ENCODE peak calls at places on chromosomes 13 and 19, in four cellular contexts. G, V, H and I are unnamed samples.
A peak's percentile ranks its signal among the peaks of the same experiment; 100 is the strongest.

GRCh38 chr13:113273856-113274590 is 23.0 kb upstream of the LAMP1 start:
- DNase-seq in G (peak; percentile 56), V (no peak), H (no peak), I (no peak)

GRCh38 chr13:50124536-50125305 is 109.5 kb downstream of the KCNRG start:
- DNase-seq in G (peak; percentile 62), V (peak; percentile 99), H (no peak), I (peak; percentile 91)

GRCh38 chr19:16259385-16260159 is 61.9 kb downstream of the AP1M1 start:
- DNase-seq in G (no peak), V (no peak), H (no peak), I (no peak)

GRCh38 chr13:43026262-43026661 is 2.9 kb downstream of the DNAJC15 start:
- DNase-seq in G (no peak), V (no peak), H (no peak), I (no peak)

GRCh38 chr13:87821512-87821911 is 150.3 kb downstream of the SLITRK5 start:
- DNase-seq in G (no peak), V (no peak), H (no peak), I (no peak)

GRCh38 chr19:3035542-3036118 is 6.5 kb upstream of the TLE2 start:
- DNase-seq in G (peak; percentile 99), V (peak; percentile 99), H (peak; percentile 99), I (peak; percentile 99)

GRCh38 chr19:16801599-16801998 is 27.6 kb upstream of the SIN3B start:
- DNase-seq in G (peak; percentile 48), V (no peak), H (no peak), I (no peak)

GRCh38 chr13:19737844-19738557 is 44.7 kb downstream of the PSPC1 start:
- DNase-seq in G (no peak), V (no peak), H (no peak), I (no peak)

GRCh38 chr19:53057904-53058579 is 13.5 kb downstream of the ERVV-2 start:
- DNase-seq in G (peak; percentile 41), V (no peak), H (no peak), I (no peak)

GRCh38 chr13:60873116-60873515 is 476.1 kb downstream of the TDRD3 start:
- DNase-seq in G (no peak), V (no peak), H (no peak), I (no peak)

GRCh38 chr19:18173572-18174294 is at the start of gene IFI30:
- DNase-seq in G (peak; percentile 49), V (peak; percentile 90), H (peak; percentile 12), I (peak; percentile 95)

GRCh38 chr19:845707-846481 is 5.1 kb downstream of the PRTN3 start:
- DNase-seq in G (no peak), V (no peak), H (no peak), I (no peak)

GRCh38 chr19:8251025-8251472 is 41.9 kb downstream of the CERS4 start:
- DNase-seq in G (no peak), V (peak; percentile 79), H (no peak), I (peak; percentile 49)

GRCh38 chr13:73687087-73687486 is 447.1 kb downstream of the KLF12 start:
- DNase-seq in G (no peak), V (no peak), H (no peak), I (no peak)

GRCh38 chr19:42628411-42629135 is 33.8 kb upstream of the CEACAM8 start:
- DNase-seq in G (peak; percentile 56), V (no peak), H (no peak), I (no peak)